ENCODE peak calls at places on chromosomes 4 and X, in eight cellular contexts. V is GM12865, N is A549, S is endothelial cell, B is heart right ventricle, D is MM.1S, M is endodermal cell, X is fibroblast of the aortic adventitia. Z is an unnamed sample.

GRCh38 chr4:1967512-1968149 is 41.1 kb downstream of the NELFA start:
- DNase-seq in V (no peak), N (no peak), S (no peak), B (no peak), D (no peak), M (no peak), X (peak), Z (no peak)

GRCh38 chrX:109184506-109185139 is 297.3 kb downstream of the GUCY2F start:
- DNase-seq in V (no peak), N (no peak), S (no peak), B (no peak), D (no peak), M (no peak), X (no peak), Z (no peak)

GRCh38 chr4:1011022-1011694 is at the start of gene FGFRL1:
- DNase-seq in V (peak), N (peak), S (peak), B (peak), D (no peak), M (peak), X (peak), Z (peak)

GRCh38 chr4:94511591-94511990 is 59.8 kb downstream of the PDLIM5 start:
- DNase-seq in V (no peak), N (no peak), S (no peak), B (no peak), D (no peak), M (no peak), X (no peak), Z (no peak)

GRCh38 chrX:84469226-84469625 is 33.0 kb downstream of the HDX start:
- DNase-seq in V (no peak), N (no peak), S (no peak), B (no peak), D (no peak), M (no peak), X (peak), Z (no peak)

GRCh38 chr4:139243448-139244365 is 36.3 kb downstream of the MGARP start:
- DNase-seq in V (peak), N (peak), S (no peak), B (no peak), D (peak), M (no peak), X (peak), Z (no peak)

GRCh38 chr4:141306331-141306730 is 85.6 kb downstream of the ZNF330 start:
- DNase-seq in V (no peak), N (no peak), S (no peak), B (no peak), D (no peak), M (no peak), X (no peak), Z (no peak)

GRCh38 chr4:2948895-2949781 is 14.1 kb downstream of the NOP14 start:
- DNase-seq in V (peak), N (peak), S (peak), B (no peak), D (no peak), M (peak), X (peak), Z (no peak)

GRCh38 chr4:111323916-111324315 is 701.0 kb upstream of the PITX2 start:
- DNase-seq in V (no peak), N (no peak), S (no peak), B (no peak), D (no peak), M (no peak), X (peak), Z (no peak)

GRCh38 chr4:88533088-88533790 is 9.7 kb upstream of the PYURF start:
- DNase-seq in V (no peak), N (no peak), S (no peak), B (no peak), D (no peak), M (peak), X (peak), Z (no peak)

GRCh38 chr4:88526221-88526815 is 2.7 kb upstream of the PYURF start:
- DNase-seq in V (no peak), N (no peak), S (no peak), B (no peak), D (peak), M (no peak), X (peak), Z (peak)

GRCh38 chr4:88531549-88531948 is 8.0 kb upstream of the PYURF start:
- DNase-seq in V (no peak), N (no peak), S (no peak), B (no peak), D (no peak), M (no peak), X (no peak), Z (no peak)

GRCh38 chr4:88527787-88528186 is 4.2 kb upstream of the PYURF start:
- DNase-seq in V (peak), N (no peak), S (no peak), B (no peak), D (peak), M (no peak), X (no peak), Z (peak)

GRCh38 chr4:88528861-88529260 is 5.3 kb upstream of the PYURF start:
- DNase-seq in V (no peak), N (no peak), S (no peak), B (no peak), D (no peak), M (no peak), X (peak), Z (no peak)
- TF ChIP-seq CTCF in V (no peak), N (peak), S (no peak), B (peak), D (no peak), M (no peak), X (no peak), Z (no peak)

GRCh38 chr4:4666693-4667642 is 125.1 kb upstream of the STX18 start:
- DNase-seq in V (no peak), N (no peak), S (peak), B (no peak), D (no peak), M (peak), X (peak), Z (no peak)
- TF ChIP-seq CTCF in V (no peak), N (no peak), S (no peak), B (no peak), D (no peak), M (peak), X (no peak), Z (no peak)

GRCh38 chrX:115952417-115953092 is 218.0 kb upstream of the AGTR2 start:
- DNase-seq in V (no peak), N (no peak), S (no peak), B (no peak), D (no peak), M (no peak), X (no peak), Z (peak)
- TF ChIP-seq CTCF in V (no peak), N (no peak), S (no peak), B (no peak), D (no peak), M (peak), X (no peak), Z (peak)

DNA sequence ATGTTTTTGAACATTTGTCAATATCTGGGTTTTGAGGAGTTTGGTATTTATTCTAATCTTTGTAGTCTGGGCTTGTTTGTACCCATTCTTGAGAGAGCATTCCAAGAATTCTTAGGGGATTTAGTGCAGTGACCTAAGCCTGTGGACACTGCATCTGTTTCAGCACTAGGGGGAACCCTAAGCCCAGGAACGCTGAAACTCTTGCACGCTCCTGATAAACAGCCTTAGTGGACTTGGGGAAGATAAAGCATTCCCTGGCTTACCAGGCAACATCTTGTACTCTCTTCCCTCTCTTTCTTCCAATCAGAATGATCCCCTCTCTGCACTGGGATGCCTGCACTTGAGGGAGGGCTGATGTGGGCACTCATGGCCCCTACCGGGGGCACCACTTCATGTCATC is 654.9 kb upstream of the HTR2C start:
- DNase-seq in V (peak), N (peak), S (peak), B (no peak), D (peak), M (peak), X (peak), Z (no peak)
- TF ChIP-seq CTCF in V (peak), N (peak), S (peak), B (no peak), D (peak), M (peak), X (peak), Z (peak)

Z was measured in GM13977.